ENCODE peak calls at places on chromosomes 13 and 19, in nine cellular contexts. F, T, C, Y, Q, B, O, X and L are unnamed samples.

GRCh38 chr19:5126498-5127223 is 157.7 kb downstream of the KDM4B start:
- DNase-seq in T (no peak), O (no peak), X (no peak), F (no peak), Q (no peak), Y (no peak), C (no peak), B (no peak), L (peak)

GRCh38 chr13:44013666-44014291 is 134.1 kb downstream of the LACC1 start:
- DNase-seq in T (peak), F (no peak), Y (no peak), B (peak), Q (peak), C (peak), O (no peak), X (no peak), L (no peak)

GRCh38 chr13:46496086-46496485 is 56.9 kb upstream of the LRCH1 start:
- DNase-seq in B (peak), T (no peak), O (no peak), C (no peak), Q (peak), Y (no peak), X (no peak), F (no peak), L (no peak)

GRCh38 chr19:12676384-12676792 is 5.3 kb downstream of the DHPS start:
- DNase-seq in T (peak), Y (peak), Q (peak), O (peak), F (peak), B (peak), X (peak), C (peak), L (peak)

GRCh38 chr19:18416778-18417249 is 2.4 kb upstream of the SSBP4 start:
- DNase-seq in B (peak), Y (peak), X (peak), F (peak), Q (peak), O (peak), C (peak), T (peak), L (peak)

GRCh38 chr19:4744451-4745170 is 21.0 kb upstream of the DPP9 start:
- DNase-seq in X (no peak), F (no peak), T (peak), Y (no peak), C (peak), Q (peak), B (peak), O (peak), L (no peak)

GRCh38 chr13:97562962-97563361 is 129.0 kb downstream of the RAP2A start:
- DNase-seq in T (no peak), F (no peak), X (no peak), O (no peak), B (no peak), Q (no peak), Y (no peak), C (no peak), L (no peak)

GRCh38 chr13:52862358-52863206 is 14.1 kb upstream of the PCDH8 start:
- DNase-seq in Y (no peak), F (peak), B (no peak), Q (no peak), T (no peak), C (no peak), O (no peak), X (peak), L (no peak)

GRCh38 chr19:43455321-43456113 is 9.9 kb downstream of the LYPD3 start:
- DNase-seq in Q (no peak), O (no peak), Y (no peak), F (no peak), X (no peak), C (no peak), B (no peak), T (no peak), L (no peak)

GRCh38 chr19:52369463-52370340 is at the start of gene ZNF880:
- DNase-seq in X (peak), O (peak), Y (peak), C (peak), T (peak), Q (peak), F (peak), B (peak), L (peak)

GRCh38 chr13:61277088-61277487 is 138.6 kb downstream of the PCDH20 start:
- DNase-seq in Q (no peak), F (no peak), Y (no peak), X (no peak), B (no peak), C (no peak), O (no peak), T (no peak), L (no peak)

GRCh38 chr19:13241321-13242104 is 91.3 kb downstream of the IER2 start:
- DNase-seq in Y (no peak), O (no peak), X (no peak), C (no peak), F (peak), T (no peak), Q (no peak), B (no peak), L (no peak)

GRCh38 chr19:14315433-14315832 is 65.8 kb upstream of the ADGRE5 start:
- DNase-seq in O (no peak), C (no peak), F (no peak), Y (no peak), Q (no peak), T (peak), X (no peak), B (no peak), L (no peak)
- TF ChIP-seq CTCF in O (no peak), C (no peak), F (no peak), Y (peak), Q (peak), T (peak), X (no peak), B (peak), L (no peak)

GRCh38 chr13:110575322-110576069 is 14.0 kb upstream of the RAB20 start:
- DNase-seq in Y (no peak), Q (peak), B (peak), T (peak), F (no peak), O (no peak), C (peak), X (peak), L (peak)

GRCh38 chr13:110572778-110573118 is 11.2 kb upstream of the RAB20 start:
- DNase-seq in Q (no peak), F (no peak), Y (no peak), T (no peak), O (no peak), X (no peak), C (no peak), B (no peak), L (no peak)

GRCh38 chr13:110574161-110574560 is 12.6 kb upstream of the RAB20 start:
- DNase-seq in C (no peak), T (no peak), Q (no peak), O (no peak), X (no peak), Y (no peak), F (no peak), B (no peak), L (no peak)

GRCh38 chr13:110570886-110571285 is 9.4 kb upstream of the RAB20 start:
- DNase-seq in T (no peak), B (no peak), X (no peak), Y (no peak), F (no peak), O (no peak), C (no peak), Q (no peak), L (no peak)

GRCh38 chr13:110571897-110572777 is 10.6 kb upstream of the RAB20 start:
- DNase-seq in F (no peak), B (no peak), X (no peak), C (no peak), Y (no peak), Q (no peak), T (no peak), O (no peak), L (no peak)
- TF ChIP-seq CTCF in F (no peak), B (no peak), X (no peak), C (no peak), Y (no peak), Q (no peak), T (no peak), O (no peak), L (no peak)

GRCh38 chr19:36060430-36060829 is 5.7 kb downstream of the WDR62 start:
- DNase-seq in X (peak), B (peak), O (peak), F (peak), Y (no peak), Q (peak), T (peak), C (peak), L (peak)
- TF ChIP-seq CTCF in X (peak), B (peak), O (no peak), F (no peak), Y (peak), Q (peak), T (peak), C (peak), L (peak)

GRCh38 chr19:41018736-41019290 is 27.7 kb downstream of the CYP2B6 start:
- DNase-seq in Y (no peak), T (no peak), F (no peak), O (no peak), Q (no peak), X (no peak), B (no peak), C (no peak), L (no peak)
- TF ChIP-seq CTCF in Y (no peak), T (no peak), F (no peak), O (no peak), Q (no peak), X (no peak), B (no peak), C (no peak), L (no peak)

GRCh38 chr19:40758491-40758890 is 7.5 kb downstream of the SNRPA start:
- DNase-seq in Q (no peak), O (no peak), C (no peak), B (no peak), X (no peak), F (no peak), T (no peak), Y (no peak), L (no peak)

GRCh38 chr19:40754611-40755247 is 3.7 kb downstream of the SNRPA start:
- DNase-seq in Q (peak), X (no peak), C (no peak), Y (no peak), F (no peak), B (no peak), T (no peak), O (no peak), L (no peak)

GRCh38 chr19:40759352-40759751 is 8.3 kb downstream of the SNRPA start:
- DNase-seq in Y (no peak), B (no peak), Q (no peak), X (no peak), T (no peak), F (no peak), C (no peak), O (no peak), L (no peak)

GRCh38 chr19:40755248-40755624 is 4.2 kb downstream of the SNRPA start:
- DNase-seq in Q (no peak), F (no peak), O (no peak), X (no peak), T (no peak), Y (no peak), B (no peak), C (no peak), L (no peak)

DNA sequence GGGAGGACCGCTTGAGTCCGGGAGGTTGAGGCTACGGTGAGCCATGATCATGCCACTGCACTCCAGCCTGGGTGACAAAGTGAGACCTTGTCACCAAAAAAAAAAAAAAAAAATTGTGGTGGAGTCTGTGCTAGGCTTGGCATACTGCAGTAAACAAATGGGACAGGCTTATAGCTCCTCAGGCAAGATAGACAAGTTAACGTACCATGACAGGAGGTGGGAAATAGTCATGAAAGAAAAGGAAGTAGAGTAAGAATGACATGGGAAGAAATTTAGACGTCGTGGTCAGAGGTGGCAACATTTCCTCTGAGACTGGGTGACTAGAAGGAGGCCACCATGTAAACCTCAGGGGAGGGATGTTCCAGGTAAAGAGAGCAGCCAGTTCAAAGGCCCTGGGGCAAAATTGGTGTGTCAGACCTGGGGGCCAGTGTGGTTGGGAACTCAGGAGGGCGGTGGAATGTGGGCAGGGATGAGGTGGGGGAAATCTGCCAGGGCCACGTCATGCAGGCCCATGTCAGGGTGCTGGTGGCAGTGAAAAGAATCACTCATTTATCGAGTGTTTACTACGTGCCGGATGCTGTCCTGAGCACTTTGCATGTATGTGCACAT is 5.6 kb downstream of the SNRPA start:
- DNase-seq in T (no peak), X (no peak), F (no peak), C (no peak), Y (no peak), B (no peak), Q (no peak), O (no peak), L (no peak)
- TF ChIP-seq CTCF in T (no peak), X (no peak), F (no peak), C (no peak), Y (no peak), B (no peak), Q (no peak), O (no peak), L (no peak)

DNA sequence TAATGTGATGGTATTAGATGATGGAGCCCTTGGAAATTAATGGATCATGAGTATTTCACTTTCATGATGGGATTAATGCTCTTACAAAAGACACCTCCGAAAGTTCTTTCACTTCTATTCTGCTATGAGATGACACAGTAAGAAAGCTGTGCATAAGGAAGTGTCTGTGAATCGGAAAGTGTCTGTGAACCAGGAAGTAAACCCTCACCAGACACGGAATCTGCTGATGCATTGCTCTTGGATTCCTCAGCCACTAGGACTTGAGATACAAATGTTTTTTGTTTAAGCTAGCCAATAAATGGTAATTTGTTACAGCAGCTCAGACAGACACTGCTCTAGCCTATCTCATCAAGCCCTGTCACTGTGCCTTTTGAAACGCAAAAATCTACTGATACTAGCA is 440.4 kb upstream of the PRR20A start:
- DNase-seq in X (no peak), T (no peak), F (no peak), Q (no peak), C (no peak), Y (no peak), O (no peak), B (no peak), L (no peak)
- TF ChIP-seq CTCF in X (no peak), T (no peak), F (no peak), Q (no peak), C (no peak), Y (no peak), O (no peak), B (no peak), L (no peak)

GRCh38 chr19:678791-679388 is 2.7 kb downstream of the FSTL3 start:
- DNase-seq in Y (no peak), T (no peak), C (no peak), O (peak), X (no peak), F (no peak), Q (no peak), B (no peak), L (no peak)

GRCh38 chr19:681638-682037 is 5.4 kb downstream of the FSTL3 start:
- DNase-seq in O (no peak), C (no peak), Q (no peak), T (no peak), B (no peak), F (no peak), X (no peak), Y (no peak), L (no peak)

GRCh38 chr19:679418-680286 is 3.5 kb downstream of the FSTL3 start:
- DNase-seq in X (peak), F (no peak), C (peak), B (peak), Y (no peak), O (peak), Q (peak), T (peak), L (peak)

GRCh38 chr19:681029-681626 is 4.9 kb downstream of the FSTL3 start:
- DNase-seq in X (peak), T (peak), B (no peak), Q (no peak), Y (no peak), C (no peak), F (peak), O (peak), L (peak)

GRCh38 chr19:680287-681028 is 4.3 kb downstream of the FSTL3 start:
- DNase-seq in F (peak), O (peak), B (peak), X (peak), Y (peak), Q (peak), T (peak), C (peak), L (peak)
- TF ChIP-seq CTCF in F (no peak), O (peak), B (peak), X (no peak), Y (peak), Q (peak), T (peak), C (peak), L (peak)